ENCODE peak calls at places on chromosomes 12 and 14, in six cellular contexts. A, Q, S, R, N and U are unnamed samples.

GRCh38 chr14:64536488-64537245 is 3.9 kb upstream of the HSPA2 start:
- DNase-seq in A (no peak), Q (peak; percentile 32), S (no peak), R (no peak), N (no peak), U (no peak)

GRCh38 chr14:53954551-53955233 is 1.9 kb downstream of the BMP4 start:
- DNase-seq in A (peak; percentile 38), Q (peak; percentile 44), S (no peak), R (no peak), N (no peak), U (no peak)

GRCh38 chr12:70964867-70965469 is 44.4 kb upstream of the PTPRR start:
- DNase-seq in A (no peak), Q (no peak), S (no peak), R (no peak), N (no peak), U (no peak)

GRCh38 chr12:123384318-123384993 is 524 bp downstream of the KMT5A start:
- DNase-seq in A (peak; percentile 36), Q (no peak), S (no peak), R (no peak), N (no peak), U (no peak)

GRCh38 chr14:22485178-22485577 is 103.8 kb downstream of the DAD1 start:
- DNase-seq in A (no peak), Q (peak; percentile 40), S (no peak), R (no peak), N (no peak), U (no peak)

GRCh38 chr12:48883305-48884171 is 17.9 kb upstream of the RND1 start:
- DNase-seq in A (no peak), Q (peak; percentile 39), S (no peak), R (no peak), N (no peak), U (no peak)

GRCh38 chr12:4448943-4449861 is 3.6 kb upstream of the FGF6 start:
- DNase-seq in A (no peak), Q (no peak), S (no peak), R (no peak), N (no peak), U (no peak)

GRCh38 chr12:3432868-3433267 is 58.1 kb upstream of the PRMT8 start:
- DNase-seq in A (no peak), Q (no peak), S (no peak), R (no peak), N (no peak), U (no peak)

GRCh38 chr12:120656008-120656407 is 15.6 kb downstream of the CABP1 start:
- DNase-seq in A (no peak), Q (no peak), S (no peak), R (no peak), N (no peak), U (no peak)

GRCh38 chr14:104557766-104558165 is 21.8 kb upstream of the C14orf180 start:
- DNase-seq in A (no peak), Q (no peak), S (no peak), R (peak; percentile 3), N (no peak), U (no peak)

GRCh38 chr14:76186318-76187027 is 34.8 kb downstream of the GPATCH2L start:
- DNase-seq in A (no peak), Q (no peak), S (no peak), R (no peak), N (no peak), U (peak; percentile 26)

GRCh38 chr14:76175942-76176341 is 24.2 kb downstream of the GPATCH2L start:
- DNase-seq in A (no peak), Q (no peak), S (no peak), R (no peak), N (no peak), U (no peak)

GRCh38 chr14:76181546-76181945 is 29.8 kb downstream of the GPATCH2L start:
- DNase-seq in A (no peak), Q (peak; percentile 7), S (no peak), R (no peak), N (no peak), U (no peak)
- TF ChIP-seq CTCF in A (peak; percentile 28), Q (peak; percentile 24), S (no peak), R (no peak), N (no peak), U (no peak)

DNA sequence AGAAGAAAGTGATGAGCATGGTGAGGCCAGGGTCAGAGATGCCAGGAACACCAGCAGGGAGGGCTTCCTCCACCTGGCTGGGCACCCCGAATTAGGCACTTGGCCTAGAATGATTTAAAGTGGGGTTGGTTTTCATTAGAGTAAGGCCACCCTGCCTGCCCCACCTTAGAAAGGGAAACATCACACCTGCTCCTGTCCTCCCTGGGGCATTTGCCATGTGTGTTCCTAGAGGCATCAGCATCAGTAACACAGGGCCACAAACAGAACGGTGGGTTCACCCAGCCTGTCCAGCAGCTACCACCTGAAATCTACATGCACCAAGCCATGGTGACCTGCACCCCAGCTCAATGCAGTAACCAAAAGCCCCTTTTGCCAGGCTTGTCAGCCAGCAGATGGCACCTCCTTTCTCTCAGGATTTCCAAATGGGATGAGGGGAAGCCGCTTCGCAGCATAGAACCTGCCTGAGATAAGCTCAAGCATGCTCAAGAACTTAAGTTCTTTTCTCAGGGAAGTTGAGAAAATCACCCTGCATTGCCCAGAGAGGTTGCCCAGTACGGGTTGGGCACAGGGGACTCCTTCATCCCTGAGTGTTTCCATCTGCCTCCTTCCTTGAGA is 338.8 kb downstream of the DPF3 start:
- DNase-seq in A (no peak), Q (no peak), S (no peak), R (no peak), N (no peak), U (no peak)
- TF ChIP-seq CTCF in A (no peak), Q (no peak), S (no peak), R (no peak), N (no peak), U (no peak)

GRCh38 chr14:91207008-91207407 is 37.5 kb downstream of the GPR68 start:
- DNase-seq in A (no peak), Q (no peak), S (no peak), R (no peak), N (no peak), U (no peak)

GRCh38 chr14:91205449-91205848 is 39.1 kb downstream of the GPR68 start:
- DNase-seq in A (no peak), Q (peak; percentile 24), S (no peak), R (no peak), N (no peak), U (no peak)

GRCh38 chr14:91204657-91205056 is 39.8 kb downstream of the GPR68 start:
- DNase-seq in A (no peak), Q (no peak), S (no peak), R (no peak), N (no peak), U (no peak)

DNA sequence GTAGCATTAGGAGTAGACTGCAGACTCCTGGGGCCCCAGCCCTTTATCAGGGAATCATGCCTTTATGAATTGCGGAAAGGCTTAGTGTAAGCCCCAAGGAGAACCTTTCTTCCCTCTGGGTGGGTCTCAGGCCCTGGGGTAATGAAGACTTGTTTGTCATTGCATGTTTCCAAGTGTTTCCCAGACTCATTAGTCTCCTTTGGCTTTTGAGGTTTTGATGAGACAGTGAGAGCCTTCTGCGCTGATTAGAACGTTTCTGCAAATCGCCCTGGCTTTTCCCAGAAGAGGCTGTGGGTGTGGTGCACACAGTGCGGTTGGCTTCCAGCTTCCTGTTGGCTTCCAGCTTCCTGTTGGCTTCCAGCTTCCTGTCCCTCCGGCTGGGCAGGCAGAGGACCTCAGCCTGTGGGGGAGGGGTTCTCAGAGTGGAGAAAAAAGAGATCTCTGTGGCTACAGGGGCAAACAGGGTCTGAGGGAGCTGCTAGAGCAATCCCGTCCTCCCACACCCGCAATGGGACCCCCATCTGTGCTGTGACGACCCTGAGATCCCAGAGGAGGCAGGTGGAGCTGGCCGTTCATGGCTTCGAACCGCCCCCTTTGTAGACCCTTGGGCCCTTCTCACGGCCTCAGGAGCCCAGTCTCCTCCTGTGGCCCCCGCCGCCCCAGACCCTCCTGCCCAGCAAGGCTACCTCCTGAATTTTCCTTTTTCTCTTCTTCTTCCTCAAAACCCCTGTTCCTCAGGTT is 42.1 kb downstream of the GPR68 start:
- DNase-seq in A (peak; percentile 42), Q (peak; percentile 75), S (no peak), R (no peak), N (no peak), U (no peak)
- TF ChIP-seq CTCF in A (no peak), Q (no peak), S (no peak), R (no peak), N (no peak), U (no peak)

GRCh38 chr14:61342941-61343340 is 21.6 kb downstream of the PRKCH start:
- DNase-seq in A (no peak), Q (no peak), S (no peak), R (no peak), N (no peak), U (no peak)

GRCh38 chr14:61343991-61344405 is 22.6 kb downstream of the PRKCH start:
- DNase-seq in A (no peak), Q (no peak), S (no peak), R (no peak), N (no peak), U (no peak)

GRCh38 chr14:61343471-61343870 is 22.1 kb downstream of the PRKCH start:
- DNase-seq in A (no peak), Q (peak; percentile 22), S (no peak), R (no peak), N (no peak), U (no peak)

GRCh38 chr14:61341275-61342210 is 20.2 kb downstream of the PRKCH start:
- DNase-seq in A (no peak), Q (no peak), S (no peak), R (no peak), N (no peak), U (no peak)

DNA sequence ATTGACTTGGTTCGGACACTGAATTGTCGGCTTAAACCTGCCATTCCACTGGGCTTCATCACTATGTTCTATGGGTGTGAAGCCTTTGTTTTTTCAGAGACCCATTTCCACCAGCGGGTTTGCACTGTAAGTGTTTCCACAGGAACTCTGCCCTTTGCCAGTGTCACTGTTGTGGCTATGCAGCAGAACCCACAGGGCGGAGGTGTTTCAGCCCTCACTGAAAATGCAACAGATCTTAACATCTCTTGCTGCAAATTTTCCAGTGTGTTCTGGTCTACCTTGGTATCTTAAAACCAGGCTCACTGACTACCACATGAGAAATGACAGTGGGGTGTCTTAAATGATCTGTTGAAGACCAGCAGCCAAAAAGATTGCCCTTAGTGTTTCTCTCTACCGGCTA is 21.1 kb downstream of the PRKCH start:
- DNase-seq in A (no peak), Q (no peak), S (no peak), R (peak; percentile 40), N (no peak), U (no peak)
- TF ChIP-seq CTCF in A (no peak), Q (no peak), S (no peak), R (no peak), N (no peak), U (no peak)

DNA sequence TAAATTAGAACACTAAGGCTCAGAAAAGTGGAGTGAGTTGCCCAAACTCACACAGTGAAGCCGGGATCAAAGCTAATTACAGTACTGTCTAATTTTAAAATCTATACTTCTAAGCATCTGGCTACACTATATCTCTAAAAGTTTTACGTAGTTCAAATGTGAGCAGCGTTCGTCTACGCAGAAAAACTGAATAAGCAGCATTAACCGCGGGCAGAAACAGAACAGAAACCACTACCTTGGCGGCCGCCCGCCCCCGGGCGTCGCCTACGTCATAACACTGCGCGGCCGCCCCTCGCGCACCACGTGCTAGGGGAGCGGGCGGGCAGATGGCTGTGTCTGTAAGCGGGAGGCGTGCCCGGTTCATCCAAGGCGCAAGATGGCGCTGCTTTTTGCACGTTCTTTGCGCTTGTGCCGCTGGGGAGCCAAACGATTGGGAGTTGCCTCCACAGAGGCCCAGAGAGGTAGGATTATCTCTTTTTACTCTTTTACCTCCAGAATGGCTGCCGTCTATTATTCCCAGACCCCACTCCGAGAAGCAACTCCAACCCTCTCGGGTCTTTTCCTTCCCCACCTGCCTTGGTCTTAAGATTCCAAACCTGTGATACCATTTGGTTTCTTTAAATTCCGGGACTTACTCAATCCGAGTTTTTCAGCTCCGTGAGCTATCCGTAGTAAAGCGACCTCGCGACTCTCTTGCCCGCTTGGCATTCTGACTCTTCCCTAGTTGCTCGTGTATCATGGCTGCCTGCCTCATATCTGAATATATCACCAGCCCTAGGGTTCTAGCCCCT is at the start of gene SPRYD4:
- DNase-seq in A (peak; percentile 92), Q (peak; percentile 90), S (peak; percentile 78), R (peak; percentile 94), N (peak; percentile 69), U (peak; percentile 96)
- TF ChIP-seq CTCF in A (peak; percentile 31), Q (no peak), S (no peak), R (no peak), N (no peak), U (peak; percentile 64)